ENCODE peak calls at places on chromosomes 3 and 15, in nine cellular contexts. W is SHP77; S is NCI-H446; D is mucosa of gallbladder; I is fibroblast of pulmonary artery; Q is stimulated activated CD8-positive, alpha-beta memory T cell treated with anti-CD3 and anti-CD28 coated beads, Interleukin-15, amount 100 ng/mL, for 24 hours; U is tibial nerve; O is GM04504; R is mucosa of descending colon. F is an unnamed sample.

GRCh38 chr3:64063207-64063981 is 40.1 kb upstream of the PSMD6 start:
- DNase-seq in W (no peak), O (no peak), S (no peak), D (no peak), Q (no peak), U (no peak), I (peak), R (no peak), F (no peak)

GRCh38 chr15:98785796-98786581 is 137.7 kb downstream of the IGF1R start:
- DNase-seq in S (peak), W (no peak), I (no peak), U (no peak), D (peak), R (peak), O (no peak), Q (no peak), F (no peak)

GRCh38 chr3:10514407-10515069 is 9.2 kb upstream of the ATP2B2 start:
- DNase-seq in S (no peak), D (no peak), O (no peak), I (no peak), Q (no peak), W (no peak), R (no peak), U (no peak), F (no peak)

GRCh38 chr3:56042326-56042951 is 425.8 kb downstream of the ERC2 start:
- DNase-seq in D (no peak), S (peak), R (no peak), Q (no peak), W (peak), O (peak), I (peak), U (no peak), F (peak)

GRCh38 chr3:127480196-127480933 is 110.2 kb downstream of the TPRA1 start:
- DNase-seq in W (no peak), S (no peak), O (no peak), R (no peak), D (no peak), Q (no peak), I (no peak), U (no peak), F (no peak)

GRCh38 chr3:12990781-12991480 is 82.3 kb downstream of the IQSEC1 start:
- DNase-seq in U (no peak), I (peak), S (no peak), O (peak), R (no peak), Q (no peak), D (no peak), W (no peak), F (no peak)

GRCh38 chr15:39135989-39136388 is 444.9 kb upstream of the THBS1 start:
- DNase-seq in I (peak), W (no peak), R (no peak), D (no peak), U (no peak), O (peak), Q (no peak), S (no peak), F (no peak)

GRCh38 chr3:134406331-134407246 is 32.3 kb upstream of the AMOTL2 start:
- DNase-seq in S (peak), Q (no peak), O (no peak), R (peak), D (no peak), W (peak), U (no peak), I (no peak), F (no peak)

GRCh38 chr15:77606142-77607034 is 26.3 kb downstream of the LINGO1 start:
- DNase-seq in O (no peak), R (peak), W (peak), U (no peak), D (no peak), Q (no peak), I (no peak), S (no peak), F (no peak)

GRCh38 chr3:46517016-46517770 is 19.4 kb downstream of the RTP3 start:
- DNase-seq in W (no peak), R (no peak), U (no peak), Q (no peak), I (peak), O (no peak), S (no peak), D (no peak), F (no peak)

GRCh38 chr15:55654541-55654940 is 66.4 kb upstream of the PYGO1 start:
- DNase-seq in I (peak), U (no peak), Q (no peak), S (peak), O (no peak), R (no peak), D (no peak), W (peak), F (no peak)

GRCh38 chr3:14124223-14124614 is 451 bp downstream of the CHCHD4 start:
- DNase-seq in U (no peak), R (peak), S (peak), D (peak), W (peak), I (peak), Q (no peak), O (no peak), F (no peak)

GRCh38 chr3:161372321-161373260 is 1.3 kb upstream of the SPTSSB start:
- DNase-seq in Q (no peak), W (peak), I (no peak), U (no peak), R (peak), S (peak), D (peak), O (no peak), F (no peak)

GRCh38 chr3:58898513-58898912 is 151.3 kb downstream of the CFAP20DC start:
- DNase-seq in D (no peak), I (no peak), Q (no peak), W (no peak), R (no peak), S (no peak), O (no peak), U (no peak), F (no peak)

GRCh38 chr3:185977679-185978040 is 39.8 kb upstream of the TRA2B start:
- DNase-seq in D (no peak), U (no peak), O (no peak), S (no peak), I (no peak), Q (no peak), R (no peak), W (no peak), F (no peak)

GRCh38 chr15:67062365-67062985 is 2.9 kb upstream of the SMAD3 start:
- DNase-seq in R (no peak), Q (no peak), I (no peak), D (no peak), S (no peak), W (no peak), U (no peak), O (no peak), F (no peak)

GRCh38 chr3:134796313-134797079 is 1.4 kb downstream of the EPHB1 start:
- DNase-seq in I (no peak), S (no peak), R (no peak), W (no peak), Q (no peak), U (no peak), D (no peak), O (no peak), F (no peak)

GRCh38 chr3:193134895-193135294 is 106.1 kb upstream of the PLAAT1 start:
- DNase-seq in D (no peak), R (no peak), S (peak), U (no peak), O (peak), I (peak), Q (no peak), W (no peak), F (no peak)

GRCh38 chr15:37037256-37037655 is 63.1 kb downstream of the MEIS2 start:
- DNase-seq in I (no peak), S (no peak), W (no peak), U (no peak), R (no peak), O (no peak), D (no peak), Q (no peak), F (no peak)

GRCh38 chr3:49566312-49566711 is 12.0 kb downstream of the BSN start:
- DNase-seq in U (no peak), W (no peak), R (no peak), O (no peak), S (no peak), D (no peak), I (peak), Q (no peak), F (no peak)

GRCh38 chr15:97114900-97115763 is 784.6 kb downstream of the NR2F2 start:
- DNase-seq in I (no peak), S (no peak), O (no peak), D (no peak), R (no peak), W (no peak), Q (no peak), U (no peak), F (no peak)

GRCh38 chr3:45858809-45859543 is 17.1 kb upstream of the LZTFL1 start:
- DNase-seq in U (no peak), S (no peak), Q (no peak), R (no peak), I (no peak), O (no peak), D (no peak), W (no peak), F (no peak)

GRCh38 chr15:65192016-65192415 is 6.9 kb upstream of the CLPX start:
- DNase-seq in S (peak), R (no peak), W (peak), U (no peak), D (no peak), Q (no peak), O (no peak), I (peak), F (no peak)

GRCh38 chr15:35912196-35912595 is 366.2 kb upstream of the DPH6 start:
- DNase-seq in I (peak), W (no peak), O (no peak), S (no peak), R (no peak), Q (no peak), D (peak), U (no peak), F (peak)

GRCh38 chr3:26070854-26071253 is 281.0 kb downstream of the OXSM start:
- DNase-seq in W (no peak), U (no peak), D (no peak), O (no peak), S (no peak), Q (no peak), I (no peak), R (no peak), F (no peak)

GRCh38 chr3:50242778-50243551 is 7.0 kb downstream of the GNAI2 start:
- DNase-seq in Q (no peak), I (peak), W (no peak), O (no peak), U (no peak), S (no peak), D (no peak), R (peak), F (no peak)

GRCh38 chr3:135759651-135760050 is 205.9 kb upstream of the PPP2R3A start:
- DNase-seq in D (no peak), I (no peak), S (no peak), U (no peak), W (no peak), O (no peak), R (no peak), Q (no peak), F (no peak)

GRCh38 chr15:36724493-36724892 is 145.1 kb downstream of the CDIN1 start:
- DNase-seq in D (no peak), U (no peak), W (no peak), R (no peak), O (no peak), I (no peak), Q (no peak), S (no peak), F (no peak)

GRCh38 chr3:128006061-128006470 is 46.2 kb upstream of the SEC61A1 start:
- DNase-seq in W (no peak), D (no peak), Q (no peak), O (no peak), I (no peak), S (no peak), R (no peak), U (no peak), F (no peak)

GRCh38 chr3:62392893-62393292 is 19.5 kb upstream of the FEZF2 start:
- DNase-seq in W (no peak), D (no peak), U (no peak), Q (no peak), O (no peak), I (no peak), R (no peak), S (no peak), F (no peak)

GRCh38 chr3:109918740-109919139 is 581.4 kb upstream of the DPPA4 start:
- DNase-seq in R (no peak), S (no peak), D (no peak), Q (no peak), U (no peak), W (no peak), I (no peak), O (no peak), F (no peak)

GRCh38 chr3:193744822-193745684 is 152.0 kb downstream of the OPA1 start:
- DNase-seq in D (no peak), Q (no peak), I (peak), U (no peak), R (no peak), O (no peak), S (no peak), W (peak), F (no peak)

GRCh38 chr3:152508705-152509104 is 240.0 kb downstream of the MBNL1 start:
- DNase-seq in R (no peak), I (peak), Q (no peak), O (no peak), W (no peak), D (no peak), U (no peak), S (no peak), F (no peak)

GRCh38 chr15:49495993-49496747 is 73.1 kb downstream of the FGF7 start:
- DNase-seq in I (peak), R (no peak), S (no peak), O (no peak), W (no peak), D (no peak), Q (no peak), U (no peak), F (no peak)

GRCh38 chr15:40763801-40764765 is at the start of gene GCHFR:
- DNase-seq in O (peak), D (peak), Q (peak), I (peak), W (peak), S (no peak), U (peak), R (peak), F (no peak)

GRCh38 chr15:48602358-48603122 is 43.0 kb downstream of the FBN1 start:
- DNase-seq in O (peak), I (peak), Q (no peak), W (no peak), D (no peak), U (no peak), R (no peak), S (no peak), F (no peak)

GRCh38 chr15:52021128-52021671 is 2.2 kb downstream of the MAPK6 start:
- DNase-seq in U (no peak), R (no peak), W (no peak), S (peak), Q (no peak), I (peak), D (peak), O (peak), F (no peak)

F was measured in iPS DF 6.9.